ENCODE peak calls at places on chromosome 20, in four cellular contexts. One of them, this sample, is unnamed.
A peak's percentile ranks its signal among the peaks of the same experiment; 100 is the strongest.

GRCh38 chr20:676315-676937 is 824 bp upstream of the SCRT2 start:
- DNase-seq in AG09309: no peak
- DNase-seq in lower leg skin: no peak
- DNase-seq in IMR-90: no peak
- DNase-seq in this sample: no peak

GRCh38 chr20:64077094-64077493 is 2.2 kb downstream of the RGS19 start:
- DNase-seq in lower leg skin: no peak
- DNase-seq in AG09309: no peak
- DNase-seq in IMR-90: no peak
- DNase-seq in this sample: no peak

GRCh38 chr20:11502051-11502450 is 415.6 kb upstream of the BTBD3 start:
- DNase-seq in lower leg skin: no peak
- DNase-seq in IMR-90: peak; percentile 13
- DNase-seq in AG09309: no peak
- DNase-seq in this sample: no peak

GRCh38 chr20:15297059-15297875 is 959.9 kb upstream of the FLRT3 start:
- DNase-seq in lower leg skin: no peak
- DNase-seq in IMR-90: no peak
- DNase-seq in AG09309: no peak
- DNase-seq in this sample: no peak

GRCh38 chr20:18984238-18985200 is 170.9 kb downstream of the SCP2D1 start:
- DNase-seq in AG09309: no peak
- DNase-seq in IMR-90: no peak
- DNase-seq in lower leg skin: no peak
- DNase-seq in this sample: peak; percentile 43

GRCh38 chr20:1876217-1876921 is 18.8 kb upstream of the SIRPA start:
- DNase-seq in lower leg skin: no peak
- DNase-seq in AG09309: no peak
- DNase-seq in IMR-90: no peak
- DNase-seq in this sample: no peak

GRCh38 chr20:47544240-47544639 is 42.6 kb downstream of the NCOA3 start:
- DNase-seq in lower leg skin: no peak
- DNase-seq in IMR-90: peak; percentile 64
- DNase-seq in AG09309: no peak
- DNase-seq in this sample: peak; percentile 63

GRCh38 chr20:58721951-58722371 is 29.4 kb downstream of the NPEPL1 start:
- DNase-seq in IMR-90: no peak
- DNase-seq in AG09309: no peak
- DNase-seq in lower leg skin: peak; percentile 53
- DNase-seq in this sample: no peak

GRCh38 chr20:3390759-3391500 is 16.5 kb downstream of the DNAAF9 start:
- DNase-seq in AG09309: no peak
- DNase-seq in IMR-90: no peak
- DNase-seq in lower leg skin: no peak
- DNase-seq in this sample: no peak

GRCh38 chr20:47719625-47720024 is 65.7 kb downstream of the SULF2 start:
- DNase-seq in AG09309: no peak
- DNase-seq in IMR-90: no peak
- DNase-seq in lower leg skin: no peak
- DNase-seq in this sample: no peak

GRCh38 chr20:54133434-54134427 is 40.1 kb downstream of the CYP24A1 start:
- DNase-seq in AG09309: no peak
- DNase-seq in lower leg skin: no peak
- DNase-seq in IMR-90: peak; percentile 44
- DNase-seq in this sample: peak; percentile 58

GRCh38 chr20:2778602-2779321 is 21.7 kb downstream of the CPXM1 start:
- DNase-seq in IMR-90: no peak
- DNase-seq in AG09309: no peak
- DNase-seq in lower leg skin: no peak
- DNase-seq in this sample: no peak

GRCh38 chr20:36335187-36335870 is 29.2 kb downstream of the DLGAP4 start:
- DNase-seq in lower leg skin: no peak
- DNase-seq in IMR-90: no peak
- DNase-seq in AG09309: no peak
- DNase-seq in this sample: no peak

GRCh38 chr20:20076297-20077065 is 24.1 kb downstream of the CFAP61 start:
- DNase-seq in IMR-90: peak; percentile 70
- DNase-seq in lower leg skin: peak; percentile 63
- DNase-seq in AG09309: peak; percentile 25
- DNase-seq in this sample: peak; percentile 87

GRCh38 chr20:52572687-52573086 is 381.1 kb upstream of the ZFP64 start:
- DNase-seq in lower leg skin: no peak
- DNase-seq in AG09309: no peak
- DNase-seq in IMR-90: peak; percentile 5
- DNase-seq in this sample: peak; percentile 15

GRCh38 chr20:5116875-5117274 is 2.9 kb downstream of the PCNA start:
- DNase-seq in IMR-90: no peak
- DNase-seq in AG09309: no peak
- DNase-seq in lower leg skin: no peak
- DNase-seq in this sample: no peak

GRCh38 chr20:7742479-7742878 is 197.8 kb downstream of the HAO1 start:
- DNase-seq in AG09309: no peak
- DNase-seq in IMR-90: peak; percentile 64
- DNase-seq in lower leg skin: no peak
- DNase-seq in this sample: peak; percentile 81

GRCh38 chr20:19382371-19382770 is 169.9 kb downstream of the SLC24A3 start:
- DNase-seq in AG09309: no peak
- DNase-seq in IMR-90: no peak
- DNase-seq in lower leg skin: no peak
- DNase-seq in this sample: no peak

GRCh38 chr20:11755071-11755881 is 162.4 kb upstream of the BTBD3 start:
- DNase-seq in lower leg skin: no peak
- DNase-seq in AG09309: peak; percentile 21
- DNase-seq in IMR-90: no peak
- DNase-seq in this sample: peak; percentile 8

GRCh38 chr20:1001981-1002681 is at the start of gene RSPO4:
- DNase-seq in IMR-90: no peak
- DNase-seq in AG09309: no peak
- DNase-seq in lower leg skin: no peak
- DNase-seq in this sample: no peak

GRCh38 chr20:48904566-48905321 is 16.8 kb upstream of the ARFGEF2 start:
- DNase-seq in IMR-90: peak; percentile 60
- DNase-seq in lower leg skin: peak; percentile 62
- DNase-seq in AG09309: no peak
- DNase-seq in this sample: peak; percentile 69

GRCh38 chr20:46581386-46581785 is 30.9 kb upstream of the OCSTAMP start:
- DNase-seq in IMR-90: no peak
- DNase-seq in lower leg skin: no peak
- DNase-seq in AG09309: no peak
- DNase-seq in this sample: no peak

GRCh38 chr20:20549267-20549612 is 163.2 kb downstream of the RALGAPA2 start:
- DNase-seq in IMR-90: no peak
- DNase-seq in AG09309: no peak
- DNase-seq in lower leg skin: peak; percentile 39
- DNase-seq in this sample: peak; percentile 30

GRCh38 chr20:37564388-37565133 is 36.9 kb upstream of the BLCAP start:
- DNase-seq in AG09309: no peak
- DNase-seq in lower leg skin: no peak
- DNase-seq in IMR-90: no peak
- DNase-seq in this sample: peak; percentile 5

GRCh38 chr20:24965065-24965919 is 16.2 kb downstream of the CST7 start:
- DNase-seq in AG09309: no peak
- DNase-seq in IMR-90: no peak
- DNase-seq in lower leg skin: no peak
- DNase-seq in this sample: no peak

GRCh38 chr20:25486377-25486776 is 78.9 kb downstream of the GINS1 start:
- DNase-seq in lower leg skin: no peak
- DNase-seq in IMR-90: peak; percentile 40
- DNase-seq in AG09309: no peak
- DNase-seq in this sample: peak; percentile 45

GRCh38 chr20:57620274-57620990 is at the start of gene ZBP1:
- DNase-seq in IMR-90: no peak
- DNase-seq in AG09309: no peak
- DNase-seq in lower leg skin: no peak
- DNase-seq in this sample: no peak

GRCh38 chr20:48945840-48946514 is 24.5 kb downstream of the ARFGEF2 start:
- DNase-seq in IMR-90: peak; percentile 45
- DNase-seq in lower leg skin: no peak
- DNase-seq in AG09309: no peak
- DNase-seq in this sample: peak; percentile 25

GRCh38 chr20:6100261-6100660 is 22.6 kb downstream of the FERMT1 start:
- DNase-seq in AG09309: no peak
- DNase-seq in lower leg skin: no peak
- DNase-seq in IMR-90: no peak
- DNase-seq in this sample: no peak

GRCh38 chr20:31578448-31579138 is 26.5 kb upstream of the ID1 start:
- DNase-seq in IMR-90: no peak
- DNase-seq in AG09309: no peak
- DNase-seq in lower leg skin: no peak
- DNase-seq in this sample: no peak

GRCh38 chr20:62935204-62935967 is 2.6 kb upstream of the GID8 start:
- DNase-seq in AG09309: no peak
- DNase-seq in lower leg skin: no peak
- DNase-seq in IMR-90: no peak
- DNase-seq in this sample: no peak
- TF ChIP-seq CTCF in AG09309: no peak
- TF ChIP-seq CTCF in lower leg skin: no peak
- TF ChIP-seq CTCF in IMR-90: no peak
- TF ChIP-seq CTCF in this sample: no peak

DNA sequence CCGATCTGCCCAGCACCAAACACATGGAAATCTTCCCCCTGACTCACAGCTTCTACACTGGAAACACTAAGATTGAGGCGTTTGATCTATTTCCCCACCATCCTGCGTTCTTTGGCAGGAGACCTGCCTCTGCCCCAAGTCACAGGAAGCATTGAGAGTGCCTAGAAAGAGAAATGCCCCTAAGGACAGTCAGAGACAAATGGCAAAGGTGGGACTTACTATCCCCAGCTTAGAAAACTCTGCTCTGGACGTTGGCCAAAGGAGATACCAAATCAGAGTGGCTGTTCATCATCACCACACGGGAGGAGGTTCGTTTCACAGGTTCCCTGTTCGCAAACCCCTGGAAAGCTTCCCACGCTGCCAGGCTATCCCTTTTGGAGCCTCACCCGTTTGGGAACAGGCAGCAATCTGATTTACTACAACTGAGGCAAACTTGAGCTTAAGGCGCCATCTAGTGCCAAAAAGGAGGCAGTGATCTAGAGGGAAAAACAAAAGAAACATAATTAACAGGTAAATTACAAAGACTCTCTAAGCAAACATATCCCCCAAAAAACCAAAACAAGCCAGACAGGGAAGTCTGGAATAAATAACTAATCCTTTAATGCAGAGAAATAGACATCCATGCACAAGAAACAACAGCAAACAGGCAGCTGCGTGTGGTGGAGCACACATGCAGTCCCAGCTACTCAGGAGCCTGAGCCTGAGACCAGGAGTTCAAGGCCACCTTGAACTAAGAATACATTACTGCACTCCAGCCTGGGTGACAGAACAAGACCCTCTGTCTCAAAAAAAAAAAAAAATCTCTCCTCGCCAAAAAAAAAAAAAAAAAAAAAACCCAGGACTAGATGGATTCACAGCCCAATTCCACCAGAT is 48.4 kb upstream of the SRSF6 start:
- DNase-seq in IMR-90: peak; percentile 52
- DNase-seq in lower leg skin: no peak
- DNase-seq in AG09309: peak; percentile 10
- DNase-seq in this sample: peak; percentile 53
- TF ChIP-seq CTCF in IMR-90: peak; percentile 86
- TF ChIP-seq CTCF in lower leg skin: no peak
- TF ChIP-seq CTCF in AG09309: peak; percentile 81
- TF ChIP-seq CTCF in this sample: peak; percentile 79

DNA sequence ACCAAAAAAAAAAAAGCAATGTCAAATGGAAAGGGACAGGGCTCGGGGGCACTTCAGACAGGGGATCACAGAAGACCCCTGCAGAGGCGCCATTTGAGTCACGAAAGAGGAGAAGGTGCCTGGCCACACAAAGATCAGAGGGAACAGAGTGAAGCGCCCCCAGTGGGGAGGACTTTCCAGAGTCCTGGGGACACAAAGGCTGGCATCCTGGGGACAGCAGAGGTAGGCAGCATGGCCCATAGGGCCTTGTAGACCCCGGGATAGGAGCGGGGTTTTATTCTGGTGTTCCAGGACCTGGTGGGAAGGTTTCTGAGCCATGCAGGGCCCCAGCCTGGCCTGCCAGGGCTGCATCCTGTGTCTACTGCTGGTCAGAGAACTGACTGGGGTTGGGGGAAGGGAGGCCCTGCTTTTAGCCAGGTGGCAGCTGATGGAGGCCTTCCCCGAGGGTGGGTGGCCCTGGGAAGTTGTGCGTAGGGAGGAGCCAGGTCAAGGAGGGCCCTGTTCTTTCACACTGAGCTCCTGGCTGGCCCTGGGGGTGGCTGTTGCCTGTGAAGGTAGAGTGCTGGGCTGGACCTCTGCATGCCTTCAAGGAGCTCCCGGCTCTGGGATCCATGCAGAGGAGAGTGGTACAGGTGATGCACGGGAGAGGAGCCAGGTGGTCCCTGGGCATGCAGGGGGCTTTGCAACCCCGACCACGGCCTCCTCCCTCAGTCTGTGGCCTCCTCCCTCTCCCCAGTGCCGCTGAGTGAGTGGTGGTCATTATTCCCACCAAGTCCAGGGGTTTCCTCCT is 117.9 kb downstream of the CDH4 start:
- DNase-seq in lower leg skin: no peak
- DNase-seq in AG09309: no peak
- DNase-seq in IMR-90: no peak
- DNase-seq in this sample: no peak
- TF ChIP-seq CTCF in lower leg skin: no peak
- TF ChIP-seq CTCF in AG09309: no peak
- TF ChIP-seq CTCF in IMR-90: no peak
- TF ChIP-seq CTCF in this sample: no peak

DNA sequence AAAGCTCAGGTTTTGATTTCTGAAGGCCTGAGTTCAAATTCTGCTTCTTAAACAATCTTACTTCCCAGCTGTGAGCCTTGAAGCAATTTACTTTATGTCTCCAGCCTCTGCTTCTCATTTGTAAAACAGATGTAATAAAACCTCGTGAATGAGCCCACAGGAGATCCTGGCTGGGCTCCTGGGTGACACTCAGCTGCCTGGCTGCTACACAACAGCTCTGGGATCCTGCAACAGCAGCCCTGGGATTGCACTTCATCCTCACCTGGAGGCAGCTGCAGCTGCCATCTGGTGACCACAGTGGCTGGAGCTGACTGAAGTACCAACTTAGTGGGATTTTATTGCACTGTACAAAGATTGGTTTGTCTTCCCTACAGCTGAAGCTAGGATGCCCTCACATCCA is 98.6 kb downstream of the NDUFAF5 start:
- DNase-seq in IMR-90: no peak
- DNase-seq in lower leg skin: no peak
- DNase-seq in AG09309: no peak
- DNase-seq in this sample: no peak
- TF ChIP-seq CTCF in IMR-90: no peak
- TF ChIP-seq CTCF in lower leg skin: no peak
- TF ChIP-seq CTCF in AG09309: no peak
- TF ChIP-seq CTCF in this sample: no peak